ENCODE peak calls at places on chromosomes 13 and 19, in ten cellular contexts. Z is astrocyte of the spinal cord, Y is neural progenitor cell, C is AG09309, A is non-pigmented ciliary epithelial cell, I is HFF-Myc, W is DMS153, R is T-cell, B is IMR-90, M is LNCaP clone FGC. F is an unnamed sample.

GRCh38 chr19:9565900-9566705 is 18.2 kb downstream of the ZNF121 start:
- DNase-seq in B (peak), C (no peak), Z (peak), M (no peak), Y (no peak), I (no peak), A (no peak), W (no peak), R (no peak), F (no peak)

GRCh38 chr13:24627090-24627714 is 53.0 kb upstream of the ATP12A start:
- DNase-seq in Y (peak), Z (no peak), R (no peak), B (no peak), W (no peak), I (no peak), C (no peak), M (no peak), A (no peak), F (no peak)

GRCh38 chr13:50805805-50806204 is 37.7 kb downstream of the DLEU7 start:
- DNase-seq in Y (peak), B (peak), I (no peak), A (no peak), M (no peak), R (no peak), Z (peak), C (no peak), W (no peak), F (no peak)

GRCh38 chr13:50911051-50911690 is 1.6 kb downstream of the RNASEH2B start:
- DNase-seq in B (no peak), M (no peak), I (no peak), C (no peak), R (no peak), W (no peak), Y (peak), Z (no peak), A (no peak), F (no peak)

GRCh38 chr19:47081095-47081494 is 32.5 kb downstream of the ZC3H4 start:
- DNase-seq in B (no peak), C (no peak), Z (no peak), I (no peak), R (no peak), W (no peak), A (no peak), M (no peak), Y (no peak), F (no peak)

GRCh38 chr19:21023901-21024300 is 3.4 kb downstream of the ZNF430 start:
- DNase-seq in C (peak), I (no peak), B (peak), Z (peak), Y (no peak), W (no peak), A (no peak), R (no peak), M (no peak), F (no peak)

GRCh38 chr13:44523176-44524017 is 52.7 kb downstream of the TSC22D1 start:
- DNase-seq in B (peak), C (peak), Z (peak), R (no peak), Y (no peak), I (no peak), W (no peak), A (peak), M (peak), F (peak)

GRCh38 chr13:45749026-45749759 is 47.1 kb downstream of the CBY2 start:
- DNase-seq in M (no peak), Z (no peak), B (no peak), C (no peak), R (no peak), Y (peak), A (no peak), I (no peak), W (no peak), F (no peak)

GRCh38 chr19:14576363-14576762 is 4.5 kb upstream of the NDUFB7 start:
- DNase-seq in A (no peak), Z (no peak), I (no peak), C (no peak), B (no peak), R (no peak), Y (no peak), W (no peak), M (no peak), F (no peak)

GRCh38 chr19:5022066-5022860 is 53.4 kb downstream of the KDM4B start:
- DNase-seq in B (no peak), R (no peak), C (no peak), Y (no peak), W (no peak), M (no peak), Z (no peak), I (no peak), A (no peak), F (no peak)